ENCODE peak calls at places on chromosomes 12 and 14, in six cellular contexts. I is skeletal muscle cell, D is Caco-2, F is AG04450, X is sigmoid colon, C is left kidney. U is an unnamed sample.

GRCh38 chr12:125065753-125066570 is 727 bp downstream of the AACS start:
- DNase-seq in C (no peak), F (no peak), X (no peak), I (no peak), D (no peak), U (no peak)

GRCh38 chr14:35339761-35340406 is 47.7 kb downstream of the PSMA6 start:
- DNase-seq in D (no peak), F (no peak), I (no peak), X (peak; percentile 67), C (no peak), U (no peak)

GRCh38 chr12:2666846-2667245 is 127.9 kb upstream of the FKBP4 start:
- DNase-seq in D (no peak), F (no peak), X (peak; percentile 12), C (no peak), I (no peak), U (no peak)

GRCh38 chr12:21992823-21993222 is 51.6 kb upstream of the ABCC9 start:
- DNase-seq in X (no peak), F (no peak), I (no peak), D (no peak), C (peak; percentile 27), U (peak; percentile 7)

GRCh38 chr14:21749306-21749868 is 75.8 kb upstream of the OR4E1 start:
- DNase-seq in D (no peak), I (no peak), X (no peak), C (no peak), F (no peak), U (no peak)

GRCh38 chr14:42855159-42855558 is 1248.5 kb downstream of the LRFN5 start:
- DNase-seq in I (no peak), D (no peak), F (no peak), C (peak; percentile 29), X (no peak), U (no peak)

GRCh38 chr12:108597559-108598471 is at the start of gene TMEM119:
- DNase-seq in X (peak; percentile 76), D (no peak), F (no peak), I (no peak), C (peak; percentile 84), U (no peak)

GRCh38 chr14:67697006-67697405 is 1.4 kb upstream of the RDH11 start:
- DNase-seq in D (no peak), X (no peak), F (no peak), C (no peak), I (no peak), U (no peak)

GRCh38 chr12:26278266-26278665 is 82.9 kb downstream of the SSPN start:
- DNase-seq in X (no peak), C (no peak), I (no peak), F (no peak), D (no peak), U (no peak)

GRCh38 chr12:52416788-52417187 is 10.7 kb upstream of the KRT82 start:
- DNase-seq in I (no peak), D (no peak), X (no peak), C (no peak), F (no peak), U (no peak)

GRCh38 chr14:67218126-67218525 is 23.1 kb upstream of the PALS1 start:
- DNase-seq in X (no peak), C (no peak), D (no peak), I (no peak), F (no peak), U (no peak)

GRCh38 chr12:106145539-106146447 is 7.0 kb upstream of the NUAK1 start:
- DNase-seq in X (no peak), C (peak; percentile 35), D (no peak), I (no peak), F (no peak), U (peak; percentile 78)

GRCh38 chr12:6613776-6614512 is 6.8 kb upstream of the CHD4 start:
- DNase-seq in I (peak; percentile 96), F (peak; percentile 93), C (peak; percentile 99), D (peak; percentile 80), X (peak; percentile 98), U (no peak)

GRCh38 chr12:4482936-4483335 is 37.3 kb upstream of the FGF6 start:
- DNase-seq in F (no peak), I (no peak), D (no peak), C (no peak), X (no peak), U (no peak)

GRCh38 chr12:127657036-127657435 is 609.9 kb upstream of the TMEM132C start:
- DNase-seq in D (no peak), C (no peak), I (no peak), X (no peak), F (no peak), U (no peak)

U was measured in LoVo.